ENCODE peak calls at places on chromosomes 13 and 19, in five cellular contexts. A is iris pigment epithelial cell; L is stimulated activated CD8-positive, alpha-beta memory T cell treated with anti-CD3 and anti-CD28 coated beads, Interleukin-15, amount 100 ng/mL, for 4 hours; F is cardiac fibroblast; O is pulmonary artery endothelial cell. I is an unnamed sample.
A peak's percentile ranks its signal among the peaks of the same experiment; 100 is the strongest.

GRCh38 chr19:7859766-7860165 is 14.4 kb downstream of the PRR36 start:
- DNase-seq in A (no peak), L (no peak), F (no peak), O (no peak), I (no peak)

GRCh38 chr19:23522431-23522830 is 127.2 kb upstream of the ZNF91 start:
- DNase-seq in A (no peak), L (no peak), F (no peak), O (no peak), I (no peak)

GRCh38 chr19:28705008-28705407 is 507.9 kb downstream of the UQCRFS1 start:
- DNase-seq in A (peak; percentile 50), L (no peak), F (peak; percentile 74), O (no peak), I (peak; percentile 57)

GRCh38 chr13:105333416-105333815 is 1202.0 kb downstream of the EFNB2 start:
- DNase-seq in A (peak; percentile 68), L (no peak), F (no peak), O (no peak), I (no peak)

GRCh38 chr13:66689037-66689619 is 541.0 kb downstream of the PCDH9 start:
- DNase-seq in A (peak; percentile 7), L (no peak), F (peak; percentile 39), O (no peak), I (no peak)

GRCh38 chr13:113722921-113723320 is 36.1 kb upstream of the TMEM255B start:
- DNase-seq in A (no peak), L (no peak), F (no peak), O (no peak), I (no peak)

GRCh38 chr19:13884726-13885591 is 8.0 kb downstream of the NANOS3 start:
- DNase-seq in A (no peak), L (no peak), F (no peak), O (no peak), I (no peak)

GRCh38 chr19:4088975-4089374 is 22.3 kb upstream of the ZBTB7A start:
- DNase-seq in A (no peak), L (no peak), F (no peak), O (no peak), I (no peak)

GRCh38 chr19:41376241-41376997 is at the start of gene TMEM91:
- DNase-seq in A (peak; percentile 52), L (no peak), F (peak; percentile 42), O (no peak), I (no peak)